ENCODE peak calls at places on chromosomes 11 and 22, in six cellular contexts. P is HEK293T, K is memory B cell, B is iPS-NIHi11, T is amygdala, I is AG09309. S is an unnamed sample.

GRCh38 chr11:87878373-87878779 is 296.9 kb downstream of the RAB38 start:
- DNase-seq in P (peak), K (no peak), B (peak), T (no peak), I (peak), S (no peak)

GRCh38 chr11:20566591-20567434 is 32.6 kb upstream of the SLC6A5 start:
- DNase-seq in P (no peak), K (no peak), B (no peak), T (no peak), I (no peak), S (no peak)

GRCh38 chr11:26778000-26778757 is 56.3 kb upstream of the SLC5A12 start:
- DNase-seq in P (no peak), K (no peak), B (no peak), T (no peak), I (peak), S (no peak)

GRCh38 chr11:9002920-9003572 is 755 bp downstream of the NRIP3 start:
- DNase-seq in P (no peak), K (no peak), B (no peak), T (no peak), I (no peak), S (no peak)

GRCh38 chr11:94815705-94816344 is 47.7 kb downstream of the AMOTL1 start:
- DNase-seq in P (no peak), K (no peak), B (no peak), T (no peak), I (no peak), S (no peak)

GRCh38 chr22:19832476-19833108 is 22.1 kb downstream of the GNB1L start:
- DNase-seq in P (no peak), K (no peak), B (no peak), T (no peak), I (no peak), S (no peak)

GRCh38 chr11:87439981-87440760 is 402.4 kb downstream of the TMEM135 start:
- DNase-seq in P (no peak), K (no peak), B (no peak), T (no peak), I (no peak), S (no peak)

GRCh38 chr11:44208976-44209603 is 100.8 kb downstream of the ALX4 start:
- DNase-seq in P (no peak), K (no peak), B (no peak), T (no peak), I (no peak), S (no peak)

GRCh38 chr11:124863826-124864165 is 1.4 kb upstream of the ROBO3 start:
- DNase-seq in P (no peak), K (no peak), B (peak), T (no peak), I (no peak), S (no peak)

GRCh38 chr11:63537293-63538101 is 889 bp downstream of the PLAAT4 start:
- DNase-seq in P (no peak), K (no peak), B (no peak), T (peak), I (no peak), S (no peak)

GRCh38 chr22:30144391-30144790 is 64.1 kb downstream of the HORMAD2 start:
- DNase-seq in P (no peak), K (no peak), B (no peak), T (no peak), I (no peak), S (no peak)

GRCh38 chr22:50264946-50265669 is 3.6 kb upstream of the MAPK12 start:
- DNase-seq in P (no peak), K (no peak), B (no peak), T (no peak), I (no peak), S (no peak)

S was measured in GM19239.